ENCODE peak calls at places on chromosomes 16 and 17, in seven cellular contexts. Z is trophoblast cell, P is neural progenitor cell, O is endothelial cell of umbilical vein, Q is fibroblast of lung, E is neuronal stem cell, C is hepatocyte. L is an unnamed sample.

GRCh38 chr17:44176257-44176656 is 5.8 kb downstream of the ASB16 start:
- DNase-seq in Z (no peak), P (no peak), O (no peak), Q (no peak), E (no peak), C (no peak), L (no peak)

GRCh38 chr16:2692948-2693651 is 10.8 kb downstream of the KCTD5 start:
- DNase-seq in Z (no peak), P (peak), O (no peak), Q (peak), E (no peak), C (no peak), L (peak)

GRCh38 chr17:45231481-45232116 is 9.9 kb downstream of the FMNL1 start:
- DNase-seq in Z (peak), P (peak), O (no peak), Q (no peak), E (no peak), C (no peak), L (no peak)

GRCh38 chr16:29765167-29766032 is 12.7 kb upstream of the ZG16 start:
- DNase-seq in Z (no peak), P (no peak), O (no peak), Q (no peak), E (no peak), C (peak), L (no peak)

GRCh38 chr17:65472602-65473001 is 88.8 kb downstream of the AXIN2 start:
- DNase-seq in Z (peak), P (no peak), O (no peak), Q (peak), E (no peak), C (peak), L (peak)

GRCh38 chr17:49365667-49366066 is 3.6 kb upstream of the ZNF652 start:
- DNase-seq in Z (peak), P (peak), O (no peak), Q (no peak), E (no peak), C (peak), L (no peak)

GRCh38 chr17:82300707-82301270 is 16.6 kb downstream of the CD7 start:
- DNase-seq in Z (peak), P (peak), O (peak), Q (peak), E (no peak), C (peak), L (no peak)

GRCh38 chr17:82440991-82441627 is 9.4 kb downstream of the CYBC1 start:
- DNase-seq in Z (peak), P (no peak), O (no peak), Q (no peak), E (no peak), C (no peak), L (no peak)

GRCh38 chr17:10094806-10095205 is 103.6 kb downstream of the GAS7 start:
- DNase-seq in Z (no peak), P (no peak), O (no peak), Q (no peak), E (no peak), C (no peak), L (no peak)

GRCh38 chr17:72592242-72592966 is 471.6 kb downstream of the SOX9 start:
- DNase-seq in Z (peak), P (peak), O (no peak), Q (peak), E (peak), C (peak), L (peak)

GRCh38 chr17:40722146-40722720 is 18.7 kb upstream of the KRT24 start:
- DNase-seq in Z (peak), P (no peak), O (no peak), Q (peak), E (no peak), C (no peak), L (peak)

GRCh38 chr16:4936991-4937781 is at the start of gene PPL:
- DNase-seq in Z (peak), P (peak), O (no peak), Q (no peak), E (peak), C (peak), L (no peak)

GRCh38 chr16:85473909-85474640 is 139.0 kb upstream of the GSE1 start:
- DNase-seq in Z (peak), P (no peak), O (no peak), Q (no peak), E (no peak), C (no peak), L (no peak)
- H2AFZ ChIP-seq in Z (no peak), P (no peak), O (no peak), Q (no peak), E (no peak), C (no peak), L (no peak)

DNA sequence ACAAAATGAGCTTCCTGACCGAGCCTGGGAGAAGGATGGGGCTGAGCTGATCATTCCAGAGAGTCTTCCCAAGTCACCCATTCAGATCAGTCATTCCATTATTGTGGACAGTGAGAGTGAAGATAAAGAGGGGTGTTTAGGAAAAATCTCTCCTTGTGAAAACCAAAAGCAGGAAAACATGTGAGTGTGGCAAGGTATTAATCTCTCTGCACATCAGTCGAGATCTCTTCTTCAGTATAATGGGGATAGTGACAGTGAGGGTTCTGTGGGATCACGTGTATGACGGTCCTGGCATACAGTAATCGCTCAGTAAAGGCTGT is 35.4 kb downstream of the CHD9 start:
- DNase-seq in Z (no peak), P (no peak), O (peak), Q (no peak), E (no peak), C (no peak), L (no peak)
- H3K4me3 ChIP-seq in Z (no peak), P (peak), O (no peak), Q (peak), E (no peak), C (no peak), L (no peak)

DNA sequence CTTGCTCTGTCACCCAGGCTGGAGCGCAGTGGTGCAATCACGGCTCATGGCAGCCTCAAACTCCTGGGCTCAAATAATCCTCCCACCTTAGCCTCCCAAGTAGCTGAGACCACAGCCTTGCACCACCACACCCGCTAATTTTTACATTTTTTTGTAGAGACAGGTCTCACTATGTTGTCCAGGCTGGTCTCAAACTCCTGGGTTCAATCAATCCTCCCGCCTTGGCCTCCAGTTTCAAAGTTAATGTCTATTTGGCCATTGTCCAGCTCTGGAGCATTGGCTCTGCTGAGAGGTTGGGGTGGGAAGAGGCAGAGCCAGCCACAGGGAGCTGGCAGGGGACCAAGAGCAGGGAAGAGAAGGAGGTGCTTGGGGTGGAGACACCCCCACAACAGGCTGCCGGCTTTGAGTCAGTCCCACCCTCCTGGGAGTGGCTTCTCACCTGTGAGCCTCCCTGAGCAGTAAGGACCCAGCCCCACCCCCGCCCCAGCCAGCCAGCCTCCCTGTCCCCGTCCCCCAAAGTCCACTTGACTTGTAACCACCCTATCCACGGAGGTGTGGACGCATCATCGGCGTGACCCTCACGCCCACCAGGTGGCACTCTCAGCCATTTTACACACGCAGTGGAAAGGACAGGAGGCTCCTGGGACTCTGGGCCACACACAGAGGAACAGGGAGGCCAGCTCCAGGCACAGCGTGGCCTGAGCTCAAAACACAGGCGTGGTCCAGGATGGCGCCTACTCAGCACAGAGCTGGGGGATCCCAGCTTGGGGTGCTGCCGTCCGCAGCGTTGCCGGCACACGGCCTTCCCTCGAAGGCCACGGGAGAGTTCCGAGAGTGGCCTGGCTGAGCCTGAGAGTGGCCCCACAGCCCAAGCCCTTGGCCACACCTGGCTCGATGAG is 22.8 kb upstream of the PVALEF start:
- DNase-seq in Z (peak), P (peak), O (peak), Q (peak), E (peak), C (peak), L (peak)
- H2AFZ ChIP-seq in Z (no peak), P (no peak), O (no peak), Q (peak), E (peak), C (peak), L (peak)

GRCh38 chr17:58517378-58517927 is 3.0 kb upstream of the MTMR4 start:
- DNase-seq in Z (no peak), P (no peak), O (no peak), Q (no peak), E (no peak), C (no peak), L (no peak)

GRCh38 chr17:58516644-58517377 is 2.4 kb upstream of the MTMR4 start:
- DNase-seq in Z (no peak), P (no peak), O (no peak), Q (no peak), E (no peak), C (peak), L (no peak)

GRCh38 chr17:58517928-58518609 is 3.6 kb upstream of the MTMR4 start:
- DNase-seq in Z (peak), P (peak), O (peak), Q (peak), E (peak), C (peak), L (peak)

GRCh38 chr17:58521680-58522079 is 7.2 kb upstream of the MTMR4 start:
- DNase-seq in Z (no peak), P (no peak), O (no peak), Q (no peak), E (no peak), C (no peak), L (no peak)

GRCh38 chr17:58520843-58521430 is 6.5 kb upstream of the MTMR4 start:
- DNase-seq in Z (peak), P (peak), O (no peak), Q (no peak), E (no peak), C (peak), L (no peak)
- H3K4me3 ChIP-seq in Z (no peak), P (no peak), O (no peak), Q (no peak), E (no peak), C (no peak), L (no peak)

DNA sequence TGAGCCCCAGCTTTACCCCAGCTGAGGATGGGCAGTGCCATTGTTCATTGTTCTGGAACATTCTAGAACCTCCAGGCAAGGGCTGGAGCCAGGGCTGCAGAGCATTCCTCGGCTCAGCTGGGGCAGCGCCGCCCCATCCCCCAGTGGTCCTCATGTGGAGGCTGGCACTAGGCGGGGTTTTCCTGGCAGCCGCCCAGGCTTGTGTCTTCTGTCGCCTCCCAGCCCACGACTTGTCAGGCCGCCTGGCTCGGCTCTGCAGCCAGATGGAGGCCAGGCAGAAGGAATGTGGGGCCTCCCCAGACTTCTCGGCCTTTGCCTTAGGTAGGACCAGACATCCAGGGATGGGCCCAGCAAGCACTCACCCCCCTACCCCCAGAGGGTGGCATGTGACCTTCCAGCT is at the start of gene TMEM95:
- DNase-seq in Z (no peak), P (no peak), O (no peak), Q (no peak), E (no peak), C (peak), L (no peak)
- H2AFZ ChIP-seq in Z (no peak), P (no peak), O (no peak), Q (no peak), E (no peak), C (no peak), L (no peak)

GRCh38 chr16:27551046-27551445 is 1.1 kb downstream of the KATNIP start:
- DNase-seq in Z (no peak), P (no peak), O (no peak), Q (peak), E (no peak), C (no peak), L (no peak)
- H3K4me3 ChIP-seq in Z (no peak), P (peak), O (no peak), Q (peak), E (peak), C (no peak), L (peak)

DNA sequence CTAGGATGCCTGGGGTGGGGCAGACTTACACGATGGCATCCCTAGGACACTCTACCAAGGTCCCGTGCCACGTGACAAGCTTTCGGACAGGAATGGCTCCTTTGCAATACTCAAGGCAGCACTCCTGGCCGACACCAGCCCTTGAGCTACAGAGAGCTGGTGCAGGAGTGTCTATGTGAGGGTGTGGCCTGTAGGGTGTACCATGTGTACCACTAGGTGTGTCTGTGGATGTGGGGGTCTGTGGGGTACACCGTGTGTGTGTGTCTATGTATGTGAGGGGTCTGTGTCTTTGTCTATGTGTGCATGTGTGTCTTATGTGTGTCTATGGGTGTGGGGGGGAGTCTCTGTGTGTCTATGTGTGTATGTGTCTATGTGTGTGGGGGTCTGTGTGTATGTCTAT is 1.9 kb upstream of the TLE7 start:
- DNase-seq in Z (no peak), P (no peak), O (no peak), Q (no peak), E (no peak), C (no peak), L (no peak)
- H2AFZ ChIP-seq in Z (no peak), P (no peak), O (no peak), Q (no peak), E (no peak), C (no peak), L (no peak)